ENCODE peak calls at places on chromosome 1, in four cellular contexts. One of them, this sample, is unnamed.

GRCh38 chr1:26524181-26524580 is 5.4 kb upstream of the RPS6KA1 start:
- DNase-seq in NCI-H1694: no peak
- DNase-seq in GM13977: no peak
- DNase-seq in AG08396: no peak
- DNase-seq in this sample: no peak

GRCh38 chr1:184648856-184649201 is 105.8 kb downstream of the EDEM3 start:
- DNase-seq in NCI-H1694: no peak
- DNase-seq in GM13977: no peak
- DNase-seq in AG08396: no peak
- DNase-seq in this sample: no peak

GRCh38 chr1:187342495-187342894 is 513.7 kb downstream of the PLA2G4A start:
- DNase-seq in NCI-H1694: no peak
- DNase-seq in GM13977: no peak
- DNase-seq in AG08396: no peak
- DNase-seq in this sample: no peak

GRCh38 chr1:35680271-35680670 is 38.4 kb downstream of the C1orf216 start:
- DNase-seq in NCI-H1694: no peak
- DNase-seq in GM13977: no peak
- DNase-seq in AG08396: no peak
- DNase-seq in this sample: no peak

GRCh38 chr1:171110485-171111340 is 20.0 kb downstream of the FMO3 start:
- DNase-seq in NCI-H1694: no peak
- DNase-seq in GM13977: no peak
- DNase-seq in AG08396: no peak
- DNase-seq in this sample: no peak

GRCh38 chr1:17122449-17123194 is 3.4 kb upstream of the PADI2 start:
- DNase-seq in NCI-H1694: peak
- DNase-seq in GM13977: no peak
- DNase-seq in AG08396: no peak
- DNase-seq in this sample: no peak

GRCh38 chr1:201693887-201694614 is 134.9 kb upstream of the IPO9 start:
- DNase-seq in NCI-H1694: no peak
- DNase-seq in GM13977: no peak
- DNase-seq in AG08396: no peak
- DNase-seq in this sample: no peak

GRCh38 chr1:13965770-13966398 is 265.9 kb downstream of the PRDM2 start:
- DNase-seq in NCI-H1694: peak
- DNase-seq in GM13977: peak
- DNase-seq in AG08396: peak
- DNase-seq in this sample: peak

GRCh38 chr1:235657747-235658526 is 8.4 kb upstream of the GNG4 start:
- DNase-seq in NCI-H1694: no peak
- DNase-seq in GM13977: no peak
- DNase-seq in AG08396: no peak
- DNase-seq in this sample: no peak

GRCh38 chr1:198678301-198678836 is 39.5 kb downstream of the PTPRC start:
- DNase-seq in NCI-H1694: no peak
- DNase-seq in GM13977: no peak
- DNase-seq in AG08396: no peak
- DNase-seq in this sample: peak

GRCh38 chr1:204377800-204378608 is 18.3 kb upstream of the PLEKHA6 start:
- DNase-seq in NCI-H1694: no peak
- DNase-seq in GM13977: peak
- DNase-seq in AG08396: peak
- DNase-seq in this sample: peak

GRCh38 chr1:29121516-29121937 is 2.2 kb downstream of the TMEM200B start:
- DNase-seq in NCI-H1694: no peak
- DNase-seq in GM13977: no peak
- DNase-seq in AG08396: no peak
- DNase-seq in this sample: no peak

GRCh38 chr1:29985376-29985945 is 737.9 kb downstream of the MATN1 start:
- DNase-seq in NCI-H1694: no peak
- DNase-seq in GM13977: no peak
- DNase-seq in AG08396: no peak
- DNase-seq in this sample: no peak

GRCh38 chr1:62401034-62401433 is 35.8 kb upstream of the USP1 start:
- DNase-seq in NCI-H1694: no peak
- DNase-seq in GM13977: no peak
- DNase-seq in AG08396: no peak
- DNase-seq in this sample: no peak

GRCh38 chr1:34267326-34267725 is 90.6 kb downstream of the C1orf94 start:
- DNase-seq in NCI-H1694: no peak
- DNase-seq in GM13977: no peak
- DNase-seq in AG08396: no peak
- DNase-seq in this sample: no peak

GRCh38 chr1:215160351-215160750 is 77.8 kb downstream of the KCNK2 start:
- DNase-seq in NCI-H1694: no peak
- DNase-seq in GM13977: no peak
- DNase-seq in AG08396: peak
- DNase-seq in this sample: no peak

GRCh38 chr1:44642255-44642654 is 32.0 kb downstream of the TMEM53 start:
- DNase-seq in NCI-H1694: no peak
- DNase-seq in GM13977: no peak
- DNase-seq in AG08396: no peak
- DNase-seq in this sample: no peak

GRCh38 chr1:6602669-6603423 is at the start of gene KLHL21:
- DNase-seq in NCI-H1694: no peak
- DNase-seq in GM13977: peak
- DNase-seq in AG08396: peak
- DNase-seq in this sample: peak

GRCh38 chr1:29786791-29787732 is 550.7 kb downstream of the PTPRU start:
- DNase-seq in NCI-H1694: no peak
- DNase-seq in GM13977: no peak
- DNase-seq in AG08396: peak
- DNase-seq in this sample: no peak

This sample was measured in GM12865.